ENCODE peak calls at places on chromosomes 11 and 22, in eight cellular contexts. R is colonic mucosa, I is coronary artery, M is caudate nucleus, W is A549, D is psoas muscle, N is transverse colon, Z is heart right ventricle. Q is an unnamed sample.

GRCh38 chr22:46583571-46583970 is 36.6 kb upstream of the GRAMD4 start:
- DNase-seq in R (no peak), I (no peak), M (no peak), W (no peak), D (no peak), N (peak), Z (no peak), Q (no peak)

GRCh38 chr22:20456064-20456721 is 18.6 kb upstream of the SCARF2 start:
- DNase-seq in R (peak), I (peak), M (peak), W (peak), D (peak), N (peak), Z (peak), Q (peak)

GRCh38 chr11:3613998-3614741 is 27.6 kb downstream of the ART5 start:
- DNase-seq in R (no peak), I (no peak), M (no peak), W (no peak), D (no peak), N (no peak), Z (no peak), Q (no peak)

GRCh38 chr11:134063991-134064747 is 4.7 kb upstream of the JAM3 start:
- DNase-seq in R (no peak), I (no peak), M (no peak), W (no peak), D (no peak), N (no peak), Z (no peak), Q (no peak)

GRCh38 chr11:9568161-9568853 is 5.2 kb upstream of the WEE1 start:
- DNase-seq in R (no peak), I (no peak), M (no peak), W (no peak), D (no peak), N (no peak), Z (no peak), Q (no peak)

GRCh38 chr11:82975882-82976281 is 74.3 kb downstream of the DDIAS start:
- DNase-seq in R (no peak), I (no peak), M (no peak), W (no peak), D (no peak), N (no peak), Z (no peak), Q (no peak)

GRCh38 chr11:32438883-32439487 is 3.6 kb upstream of the WT1 start:
- DNase-seq in R (no peak), I (no peak), M (no peak), W (no peak), D (no peak), N (no peak), Z (no peak), Q (no peak)

GRCh38 chr11:2318707-2319106 is 16.9 kb downstream of the TSPAN32 start:
- DNase-seq in R (no peak), I (no peak), M (no peak), W (no peak), D (no peak), N (no peak), Z (no peak), Q (no peak)

GRCh38 chr11:96035031-96035743 is 111.3 kb upstream of the MTMR2 start:
- DNase-seq in R (no peak), I (no peak), M (no peak), W (no peak), D (no peak), N (no peak), Z (no peak), Q (no peak)

GRCh38 chr11:8207080-8208000 is 38.5 kb upstream of the RIC3 start:
- DNase-seq in R (no peak), I (peak), M (no peak), W (no peak), D (no peak), N (no peak), Z (no peak), Q (no peak)

GRCh38 chr22:37553725-37554124 is 6.6 kb upstream of the CDC42EP1 start:
- DNase-seq in R (no peak), I (no peak), M (no peak), W (no peak), D (no peak), N (no peak), Z (no peak), Q (no peak)

GRCh38 chr22:39314251-39314971 is 5.0 kb downstream of the RPL3 start:
- DNase-seq in R (no peak), I (no peak), M (no peak), W (no peak), D (no peak), N (no peak), Z (no peak), Q (no peak)

GRCh38 chr11:34358258-34358665 is 452 bp upstream of the ABTB2 start:
- DNase-seq in R (peak), I (peak), M (peak), W (peak), D (peak), N (peak), Z (peak), Q (no peak)

GRCh38 chr11:28529540-28530410 is 421.6 kb downstream of the METTL15 start:
- DNase-seq in R (no peak), I (no peak), M (no peak), W (no peak), D (no peak), N (no peak), Z (no peak), Q (no peak)

GRCh38 chr11:44894217-44894617 is 56.5 kb downstream of the TP53I11 start:
- DNase-seq in R (peak), I (no peak), M (peak), W (peak), D (peak), N (peak), Z (peak), Q (no peak)

GRCh38 chr11:45391168-45391850 is 105.2 kb upstream of the SYT13 start:
- DNase-seq in R (no peak), I (no peak), M (no peak), W (no peak), D (no peak), N (no peak), Z (no peak), Q (no peak)

GRCh38 chr22:37904572-37905533 is 1.2 kb upstream of the MICALL1 start:
- DNase-seq in R (peak), I (no peak), M (peak), W (peak), D (peak), N (peak), Z (peak), Q (peak)

GRCh38 chr11:107716884-107717532 is 5.2 kb upstream of the SLN start:
- DNase-seq in R (no peak), I (no peak), M (no peak), W (no peak), D (no peak), N (no peak), Z (no peak), Q (no peak)

GRCh38 chr11:75272821-75273301 is 32.3 kb downstream of the TPBGL start:
- DNase-seq in R (no peak), I (peak), M (no peak), W (no peak), D (no peak), N (no peak), Z (no peak), Q (no peak)

GRCh38 chr22:26777402-26777801 is 120.0 kb downstream of the MIAT start:
- DNase-seq in R (no peak), I (no peak), M (no peak), W (no peak), D (no peak), N (no peak), Z (peak), Q (no peak)

GRCh38 chr11:15955595-15955994 is 400.8 kb downstream of the SOX6 start:
- DNase-seq in R (no peak), I (peak), M (no peak), W (no peak), D (no peak), N (no peak), Z (no peak), Q (no peak)

GRCh38 chr11:69912161-69912910 is 93.1 kb upstream of the FGF3 start:
- DNase-seq in R (no peak), I (peak), M (no peak), W (no peak), D (peak), N (peak), Z (no peak), Q (no peak)

GRCh38 chr11:46352063-46352841 is 5.0 kb downstream of the DGKZ start:
- DNase-seq in R (no peak), I (no peak), M (peak), W (no peak), D (peak), N (peak), Z (no peak), Q (no peak)

GRCh38 chr11:91717169-91717568 is 507.4 kb upstream of the FAT3 start:
- DNase-seq in R (no peak), I (no peak), M (no peak), W (no peak), D (no peak), N (no peak), Z (no peak), Q (no peak)

GRCh38 chr11:65448418-65449196 is 26.0 kb downstream of the NEAT1 start:
- DNase-seq in R (no peak), I (peak), M (no peak), W (no peak), D (peak), N (peak), Z (no peak), Q (no peak)

GRCh38 chr11:132620423-132620822 is 911.9 kb downstream of the OPCML start:
- DNase-seq in R (no peak), I (no peak), M (no peak), W (no peak), D (no peak), N (no peak), Z (no peak), Q (no peak)

GRCh38 chr22:38729946-38730345 is 24.2 kb downstream of the GTPBP1 start:
- DNase-seq in R (no peak), I (no peak), M (no peak), W (no peak), D (no peak), N (no peak), Z (no peak), Q (no peak)

GRCh38 chr11:61854966-61855714 is 27.0 kb downstream of the FADS2 start:
- DNase-seq in R (no peak), I (no peak), M (no peak), W (no peak), D (no peak), N (no peak), Z (no peak), Q (no peak)
- H3K27ac ChIP-seq in R (no peak), I (no peak), M (peak), W (no peak), D (no peak), N (no peak), Z (no peak), Q (no peak)

DNA sequence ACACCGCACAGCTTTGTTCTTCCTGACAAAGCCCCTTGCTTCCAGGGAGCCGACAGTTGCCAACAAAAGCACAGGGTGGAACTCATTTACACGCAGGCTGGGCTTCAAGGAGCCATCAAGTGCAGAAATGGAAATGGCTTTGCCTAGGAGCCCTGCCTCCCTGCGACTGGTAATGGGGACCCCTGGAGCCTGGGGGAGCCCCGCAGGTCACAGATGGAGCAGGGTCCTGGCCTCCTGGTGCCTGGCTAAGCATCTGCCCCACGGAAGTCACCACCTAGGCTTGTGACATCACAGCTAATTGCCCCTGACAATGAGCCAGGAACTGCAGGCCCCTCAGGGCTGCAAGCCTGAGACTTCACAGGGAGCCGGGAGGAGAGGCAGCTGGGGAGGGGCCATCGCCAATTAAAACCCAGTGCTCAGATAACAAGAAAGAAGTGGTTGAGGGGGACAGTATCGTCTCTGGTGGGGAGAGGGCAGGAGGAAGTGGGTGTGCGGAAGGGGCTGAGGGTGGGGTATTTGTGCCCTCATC is 66.8 kb downstream of the NFAM1 start:
- DNase-seq in R (no peak), I (no peak), M (peak), W (no peak), D (no peak), N (no peak), Z (no peak), Q (no peak)
- H3K27ac ChIP-seq in R (no peak), I (no peak), M (peak), W (no peak), D (peak), N (peak), Z (peak), Q (no peak)

GRCh38 chr22:50621491-50621880 is 6.5 kb downstream of the ARSA start:
- DNase-seq in R (no peak), I (no peak), M (no peak), W (no peak), D (no peak), N (peak), Z (no peak), Q (no peak)
- H3K27ac ChIP-seq in R (peak), I (no peak), M (peak), W (no peak), D (peak), N (peak), Z (no peak), Q (peak)

GRCh38 chr22:30313527-30314385 is 13.0 kb downstream of the TBC1D10A start:
- DNase-seq in R (no peak), I (no peak), M (no peak), W (no peak), D (no peak), N (no peak), Z (no peak), Q (no peak)
- H3K27ac ChIP-seq in R (no peak), I (no peak), M (no peak), W (peak), D (no peak), N (peak), Z (no peak), Q (peak)

GRCh38 chr11:12693485-12694181 is 19.4 kb downstream of the TEAD1 start:
- DNase-seq in R (peak), I (peak), M (no peak), W (peak), D (peak), N (peak), Z (peak), Q (peak)

GRCh38 chr11:12696911-12697581 is 22.8 kb downstream of the TEAD1 start:
- DNase-seq in R (no peak), I (no peak), M (no peak), W (no peak), D (no peak), N (no peak), Z (no peak), Q (peak)

GRCh38 chr11:12694182-12694531 is 19.9 kb downstream of the TEAD1 start:
- DNase-seq in R (peak), I (no peak), M (no peak), W (no peak), D (peak), N (peak), Z (no peak), Q (no peak)

GRCh38 chr11:12695878-12696277 is 21.7 kb downstream of the TEAD1 start:
- DNase-seq in R (no peak), I (no peak), M (no peak), W (no peak), D (no peak), N (no peak), Z (no peak), Q (no peak)

GRCh38 chr11:12695221-12695794 is 21.1 kb downstream of the TEAD1 start:
- DNase-seq in R (no peak), I (no peak), M (no peak), W (no peak), D (no peak), N (no peak), Z (no peak), Q (no peak)
- H3K27ac ChIP-seq in R (no peak), I (peak), M (peak), W (peak), D (peak), N (peak), Z (peak), Q (peak)

DNA sequence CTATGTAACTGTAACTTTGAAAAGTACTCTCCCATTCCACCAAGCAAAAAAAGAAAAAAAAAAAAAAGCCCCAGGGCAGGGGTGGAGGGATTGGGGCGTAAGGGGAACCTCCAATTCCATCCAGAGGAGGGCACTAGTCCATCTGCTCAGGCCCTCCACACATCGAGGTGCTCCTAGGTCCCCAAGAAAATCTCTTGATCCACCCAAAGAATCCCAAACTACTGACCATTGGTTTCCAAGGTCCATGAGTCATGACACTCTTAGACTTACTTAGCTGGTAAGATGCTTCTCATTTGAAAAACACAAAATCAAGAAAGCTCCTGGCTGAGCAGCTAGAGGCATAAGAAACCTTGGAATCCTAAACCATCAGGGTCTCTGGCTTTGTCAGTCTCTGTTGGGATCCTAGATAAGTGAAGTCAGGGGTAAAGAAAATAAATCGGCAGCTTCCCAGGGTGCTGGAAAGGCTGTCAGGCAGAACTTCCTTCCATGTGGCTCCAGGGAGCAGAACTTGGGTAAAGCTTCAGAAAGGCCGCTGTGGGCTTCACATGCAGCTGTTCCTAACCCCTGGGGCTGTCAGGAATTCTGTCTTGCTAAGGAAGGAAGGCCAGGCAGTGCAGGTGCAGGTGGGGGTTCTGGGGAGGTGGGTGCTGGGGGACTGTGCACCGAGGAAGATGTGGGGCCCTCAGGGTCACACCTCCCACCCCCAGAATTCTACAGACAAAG is 49.4 kb upstream of the ADA2 start:
- DNase-seq in R (no peak), I (no peak), M (no peak), W (no peak), D (no peak), N (no peak), Z (no peak), Q (no peak)
- H3K27ac ChIP-seq in R (no peak), I (no peak), M (no peak), W (no peak), D (no peak), N (no peak), Z (no peak), Q (no peak)

GRCh38 chr11:86941871-86942208 is 13.4 kb downstream of the FZD4 start:
- DNase-seq in R (no peak), I (no peak), M (no peak), W (no peak), D (no peak), N (no peak), Z (no peak), Q (no peak)

GRCh38 chr11:86938900-86939880 is 16.0 kb downstream of the FZD4 start:
- DNase-seq in R (no peak), I (no peak), M (no peak), W (peak), D (no peak), N (no peak), Z (peak), Q (no peak)

GRCh38 chr11:86940122-86940777 is 14.9 kb downstream of the FZD4 start:
- DNase-seq in R (no peak), I (no peak), M (no peak), W (no peak), D (peak), N (peak), Z (peak), Q (no peak)

GRCh38 chr11:86942212-86942611 is 13.0 kb downstream of the FZD4 start:
- DNase-seq in R (no peak), I (no peak), M (no peak), W (no peak), D (no peak), N (no peak), Z (no peak), Q (no peak)

GRCh38 chr11:86941077-86941870 is 13.9 kb downstream of the FZD4 start:
- DNase-seq in R (no peak), I (no peak), M (no peak), W (no peak), D (no peak), N (no peak), Z (no peak), Q (no peak)
- H3K27ac ChIP-seq in R (no peak), I (peak), M (no peak), W (no peak), D (peak), N (peak), Z (peak), Q (no peak)